ENCODE peak calls at places on chromosomes 7 and 10, in six cellular contexts. U, I, P, T, X and H are unnamed samples.

GRCh38 chr10:3293536-3294431 is 121.2 kb upstream of the PITRM1 start:
- DNase-seq in T (no peak), I (no peak), X (no peak), U (no peak), P (no peak), H (no peak)

GRCh38 chr7:6367701-6368211 is 80.0 kb downstream of the DAGLB start:
- DNase-seq in I (no peak), P (no peak), U (no peak), X (no peak), T (no peak), H (no peak)

GRCh38 chr7:16356241-16356958 is 64.9 kb downstream of the CRPPA start:
- DNase-seq in I (no peak), X (no peak), T (no peak), P (no peak), U (no peak), H (no peak)

GRCh38 chr10:102814873-102815661 is 22.1 kb downstream of the CYP17A1 start:
- DNase-seq in X (no peak), T (no peak), P (no peak), U (peak), I (no peak), H (no peak)

GRCh38 chr10:17229016-17229716 is 1.1 kb downstream of the VIM start:
- DNase-seq in U (peak), X (no peak), T (peak), P (no peak), I (peak), H (no peak)

GRCh38 chr7:2109936-2110585 is 122.7 kb downstream of the MAD1L1 start:
- DNase-seq in T (no peak), X (no peak), U (no peak), P (no peak), I (peak), H (no peak)

GRCh38 chr7:92644406-92645113 is 54.4 kb upstream of the FAM133B start:
- DNase-seq in P (no peak), T (no peak), X (no peak), U (no peak), I (no peak), H (no peak)

GRCh38 chr7:124276005-124276606 is 243.2 kb upstream of the TMEM229A start:
- DNase-seq in P (no peak), X (no peak), T (no peak), U (no peak), I (no peak), H (no peak)

GRCh38 chr7:117993377-117994003 is 120.2 kb upstream of the CTTNBP2 start:
- DNase-seq in P (no peak), U (peak), T (no peak), I (peak), X (no peak), H (peak)

GRCh38 chr7:25522727-25523126 is 294.4 kb upstream of the NPVF start:
- DNase-seq in U (no peak), X (no peak), I (no peak), P (no peak), T (no peak), H (no peak)

GRCh38 chr7:27946351-27946750 is 206.4 kb downstream of the TAX1BP1 start:
- DNase-seq in U (no peak), P (peak), I (no peak), X (no peak), T (no peak), H (no peak)

GRCh38 chr7:51428226-51428887 is 111.7 kb upstream of the COBL start:
- DNase-seq in P (peak), I (no peak), X (no peak), U (no peak), T (no peak), H (no peak)